ENCODE peak calls at places on chromosomes 12 and 14, in nine cellular contexts. F is neural progenitor cell, E is tibial nerve, W is adrenal gland, T is endothelial cell of umbilical vein, X is right lobe of liver, G is endodermal cell, D is heart right ventricle, B is psoas muscle. M is an unnamed sample.

GRCh38 chr14:94322648-94323570 is at the start of gene SERPINA6:
- DNase-seq in F (no peak), E (no peak), W (no peak), T (no peak), X (peak; percentile 72), G (peak; percentile 38), D (no peak), B (no peak), M (no peak)

GRCh38 chr12:14873440-14874185 is 12.0 kb downstream of the MGP start:
- DNase-seq in F (no peak), E (no peak), W (no peak), T (no peak), X (no peak), G (no peak), D (no peak), B (no peak), M (no peak)

GRCh38 chr14:101761881-101762529 is 496 bp downstream of the PPP2R5C start:
- DNase-seq in F (peak; percentile 39), E (peak; percentile 39), W (peak; percentile 52), T (peak; percentile 24), X (peak; percentile 62), G (no peak), D (no peak), B (no peak), M (peak; percentile 52)

GRCh38 chr12:26466709-26467108 is 271.3 kb downstream of the SSPN start:
- DNase-seq in F (no peak), E (no peak), W (no peak), T (no peak), X (no peak), G (no peak), D (no peak), B (no peak), M (no peak)

GRCh38 chr14:50395448-50395847 is 1.2 kb downstream of the CDKL1 start:
- DNase-seq in F (no peak), E (peak; percentile 33), W (peak; percentile 51), T (no peak), X (no peak), G (no peak), D (no peak), B (no peak), M (peak; percentile 58)

GRCh38 chr14:53002576-53002975 is 51.7 kb upstream of the FERMT2 start:
- DNase-seq in F (no peak), E (no peak), W (no peak), T (no peak), X (no peak), G (no peak), D (no peak), B (no peak), M (peak; percentile 17)

GRCh38 chr12:17215754-17216153 is 609.8 kb upstream of the LMO3 start:
- DNase-seq in F (peak; percentile 32), E (no peak), W (no peak), T (no peak), X (no peak), G (no peak), D (no peak), B (no peak), M (peak; percentile 31)

GRCh38 chr12:109604902-109605536 is 31.4 kb downstream of the MVK start:
- DNase-seq in F (peak; percentile 68), E (no peak), W (no peak), T (no peak), X (no peak), G (no peak), D (no peak), B (no peak), M (no peak)

GRCh38 chr14:103294091-103294490 is 39.9 kb upstream of the EIF5 start:
- DNase-seq in F (no peak), E (no peak), W (no peak), T (no peak), X (no peak), G (no peak), D (no peak), B (no peak), M (no peak)

GRCh38 chr14:94050231-94050880 is 24.2 kb downstream of the OTUB2 start:
- DNase-seq in F (no peak), E (no peak), W (peak; percentile 66), T (no peak), X (peak; percentile 83), G (no peak), D (peak; percentile 83), B (peak; percentile 47), M (peak; percentile 48)

GRCh38 chr12:21774358-21775129 is at the start of gene KCNJ8:
- DNase-seq in F (peak; percentile 81), E (peak; percentile 33), W (peak; percentile 92), T (no peak), X (peak; percentile 78), G (peak; percentile 96), D (peak; percentile 92), B (peak; percentile 76), M (peak; percentile 35)

GRCh38 chr14:85528080-85528881 is 1.7 kb upstream of the FLRT2 start:
- DNase-seq in F (peak; percentile 81), E (peak; percentile 49), W (peak; percentile 50), T (peak; percentile 94), X (no peak), G (peak; percentile 74), D (no peak), B (no peak), M (peak; percentile 74)

GRCh38 chr14:89343356-89343755 is 73.7 kb downstream of the FOXN3 start:
- DNase-seq in F (no peak), E (no peak), W (no peak), T (no peak), X (no peak), G (no peak), D (no peak), B (no peak), M (no peak)

GRCh38 chr12:31583878-31584277 is 7.1 kb downstream of the DENND5B start:
- DNase-seq in F (no peak), E (no peak), W (no peak), T (peak; percentile 51), X (no peak), G (no peak), D (no peak), B (no peak), M (no peak)

GRCh38 chr12:46915082-46915481 is 89.3 kb upstream of the SLC38A4 start:
- DNase-seq in F (no peak), E (peak; percentile 29), W (peak; percentile 38), T (no peak), X (no peak), G (no peak), D (no peak), B (peak; percentile 74), M (no peak)

GRCh38 chr14:106850913-106851825 is 1324.8 kb downstream of the TMEM121 start:
- DNase-seq in F (no peak), E (no peak), W (no peak), T (no peak), X (no peak), G (no peak), D (no peak), B (no peak), M (no peak)

GRCh38 chr14:80427101-80427500 is 215.8 kb upstream of the DIO2 start:
- DNase-seq in F (no peak), E (no peak), W (no peak), T (no peak), X (no peak), G (no peak), D (no peak), B (no peak), M (no peak)

GRCh38 chr12:106769546-106769945 is 4.9 kb upstream of the RIC8B start:
- DNase-seq in F (no peak), E (no peak), W (no peak), T (no peak), X (no peak), G (no peak), D (no peak), B (no peak), M (no peak)
- H3K27ac ChIP-seq in F (no peak overlapping the region), E (no peak overlapping the region), W (no peak overlapping the region), T (no peak overlapping the region), X (peak overlapping the region; percentile 39), G (peak overlapping the region; percentile 90), D (no peak overlapping the region), B (no peak overlapping the region), M (no peak overlapping the region)

DNA sequence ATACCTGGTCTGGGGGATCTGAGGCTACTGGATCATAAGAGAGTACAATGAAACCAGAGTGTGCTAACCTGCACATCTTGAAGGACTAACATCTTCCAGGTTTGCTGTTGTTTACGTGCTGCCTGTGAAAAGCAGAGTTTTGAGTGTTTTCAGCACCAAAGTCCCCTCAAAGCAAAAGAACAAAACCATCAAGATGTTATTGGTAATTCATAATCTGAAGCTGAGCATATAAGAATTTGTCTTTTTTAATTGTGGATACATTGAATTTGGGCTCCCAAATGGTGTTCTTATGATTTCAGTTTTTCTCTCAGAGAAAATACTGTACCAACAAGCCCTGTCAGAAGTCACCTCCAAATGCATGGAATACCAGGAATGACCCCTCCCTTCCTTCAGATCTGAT is 110.2 kb downstream of the BTG1 start:
- DNase-seq in F (no peak), E (no peak), W (no peak), T (no peak), X (no peak), G (no peak), D (no peak), B (no peak), M (no peak)
- H3K4me3 ChIP-seq in F (no peak overlapping the region), E (peak overlapping the region; percentile 32), W (peak overlapping the region; percentile 62), T (no peak overlapping the region), X (no peak overlapping the region), G (no peak overlapping the region), D (no peak overlapping the region), B (no peak overlapping the region), M (no peak overlapping the region)

GRCh38 chr12:77996670-77997069 is 166.0 kb downstream of the NAV3 start:
- DNase-seq in F (no peak), E (no peak), W (no peak), T (no peak), X (no peak), G (no peak), D (no peak), B (no peak), M (no peak)
- TF ChIP-seq CTCF in F (no peak), E (no peak), W (no peak), T (no peak), X (no peak), G (no peak), D (no peak), B (no peak), M (no peak)

GRCh38 chr14:104794099-104794498 is 1.4 kb downstream of the AKT1 start:
- DNase-seq in F (peak; percentile 78), E (no peak), W (peak; percentile 73), T (peak; percentile 57), X (peak; percentile 70), G (peak; percentile 85), D (no peak), B (peak; percentile 59), M (peak; percentile 62)
- H3K27ac ChIP-seq in F (no peak overlapping the region), E (no peak overlapping the region), W (peak overlapping the region; percentile 92), T (no peak overlapping the region), X (peak overlapping the region; percentile 68), G (no peak overlapping the region), D (peak overlapping the region; percentile 89), B (peak overlapping the region; percentile 65), M (peak overlapping the region; percentile 78)

M was measured in testis.